ENCODE peak calls at places on chromosomes 16 and 17, in four cellular contexts. K is sigmoid colon, G is AG04450, C is heart left ventricle. Y is an unnamed sample.

GRCh38 chr17:78864117-78864516 is 23.5 kb upstream of the USP36 start:
- DNase-seq in K (no peak), C (no peak), G (no peak), Y (no peak)

GRCh38 chr16:3023415-3023668 is 400 bp downstream of the HCFC1R1 start:
- DNase-seq in K (no peak), G (no peak), C (peak), Y (peak)

GRCh38 chr17:72616457-72616856 is 476.0 kb downstream of the SLC39A11 start:
- DNase-seq in C (no peak), G (no peak), K (no peak), Y (no peak)

GRCh38 chr17:412211-413015 is 59.8 kb upstream of the RPH3AL start:
- DNase-seq in C (peak), K (no peak), G (peak), Y (peak)

GRCh38 chr16:87602821-87603683 is 744 bp downstream of the JPH3 start:
- DNase-seq in C (no peak), K (no peak), G (no peak), Y (no peak)

GRCh38 chr17:39782481-39782880 is 44.7 kb downstream of the GRB7 start:
- DNase-seq in K (no peak), G (no peak), C (no peak), Y (peak)

GRCh38 chr17:1957037-1957436 is 68.1 kb downstream of the RTN4RL1 start:
- DNase-seq in K (no peak), C (no peak), G (peak), Y (no peak)

GRCh38 chr17:75442168-75443103 is 14.0 kb upstream of the TMEM94 start:
- DNase-seq in C (no peak), K (no peak), G (no peak), Y (no peak)

GRCh38 chr16:87806246-87806607 is 40.4 kb upstream of the KLHDC4 start:
- DNase-seq in G (no peak), C (no peak), K (no peak), Y (no peak)

GRCh38 chr16:67228034-67228785 is 1.3 kb downstream of the TMEM208 start:
- DNase-seq in K (no peak), G (no peak), C (no peak), Y (no peak)

GRCh38 chr16:68387301-68387700 is 61.0 kb downstream of the SMPD3 start:
- DNase-seq in K (no peak), G (no peak), C (no peak), Y (no peak)

GRCh38 chr17:79840204-79840988 is 1.2 kb upstream of the CBX4 start:
- DNase-seq in K (peak), G (no peak), C (peak), Y (no peak)

GRCh38 chr17:32161506-32162365 is 19.4 kb downstream of the RHOT1 start:
- DNase-seq in G (peak), K (no peak), C (no peak), Y (peak)

GRCh38 chr16:62035115-62036092 is 834 bp downstream of the CDH8 start:
- DNase-seq in K (no peak), C (no peak), G (no peak), Y (no peak)

GRCh38 chr17:78010759-78011158 is 52.3 kb downstream of the TNRC6C start:
- DNase-seq in C (no peak), K (no peak), G (no peak), Y (no peak)

GRCh38 chr16:80694950-80695471 is 109.4 kb downstream of the CDYL2 start:
- DNase-seq in G (no peak), C (no peak), K (no peak), Y (no peak)

GRCh38 chr17:79459003-79459655 is 151.7 kb downstream of the RBFOX3 start:
- DNase-seq in C (no peak), K (no peak), G (no peak), Y (no peak)

GRCh38 chr16:48433116-48433848 is 48.1 kb upstream of the SIAH1 start:
- DNase-seq in C (no peak), K (no peak), G (no peak), Y (no peak)

GRCh38 chr16:50744911-50745310 is 3.0 kb downstream of the CYLD start:
- DNase-seq in G (no peak), C (no peak), K (no peak), Y (no peak)

GRCh38 chr16:2752850-2753522 is 548 bp downstream of the SRRM2 start:
- DNase-seq in C (peak), K (peak), G (peak), Y (peak)

GRCh38 chr17:58352843-58353719 is 1.1 kb upstream of the SUPT4H1 start:
- DNase-seq in C (peak), K (peak), G (no peak), Y (peak)

GRCh38 chr16:88754109-88754911 is 30.7 kb downstream of the PIEZO1 start:
- DNase-seq in C (no peak), K (no peak), G (no peak), Y (no peak)

GRCh38 chr17:44738214-44738906 is 20.4 kb upstream of the ADAM11 start:
- DNase-seq in K (no peak), C (no peak), G (no peak), Y (no peak)

GRCh38 chr16:30485818-30486436 is 13.4 kb downstream of the ITGAL start:
- DNase-seq in K (no peak), G (no peak), C (no peak), Y (no peak)

GRCh38 chr17:47708864-47709541 is 15.0 kb downstream of the TBKBP1 start:
- DNase-seq in C (no peak), K (peak), G (no peak), Y (no peak)

GRCh38 chr17:41796066-41796895 is 9.8 kb upstream of the JUP start:
- DNase-seq in G (no peak), K (no peak), C (no peak), Y (no peak)

GRCh38 chr17:79658811-79659207 is 48.0 kb upstream of the RBFOX3 start:
- DNase-seq in G (no peak), K (peak), C (no peak), Y (peak)

GRCh38 chr17:45172232-45172540 is 10.5 kb downstream of the HEXIM2 start:
- DNase-seq in K (no peak), C (no peak), G (no peak), Y (no peak)

GRCh38 chr16:50093607-50094570 is 28.1 kb downstream of the HEATR3 start:
- DNase-seq in K (peak), G (no peak), C (peak), Y (peak)

GRCh38 chr16:30666681-30667080 is 8.4 kb downstream of the FBRS start:
- DNase-seq in K (no peak), G (no peak), C (no peak), Y (no peak)

GRCh38 chr17:45425125-45425983 is 7.3 kb downstream of the ARHGAP27 start:
- DNase-seq in K (no peak), C (peak), G (peak), Y (peak)

GRCh38 chr17:63221941-63222340 is 224.2 kb downstream of the CYB561 start:
- DNase-seq in K (no peak), C (no peak), G (no peak), Y (no peak)

DNA sequence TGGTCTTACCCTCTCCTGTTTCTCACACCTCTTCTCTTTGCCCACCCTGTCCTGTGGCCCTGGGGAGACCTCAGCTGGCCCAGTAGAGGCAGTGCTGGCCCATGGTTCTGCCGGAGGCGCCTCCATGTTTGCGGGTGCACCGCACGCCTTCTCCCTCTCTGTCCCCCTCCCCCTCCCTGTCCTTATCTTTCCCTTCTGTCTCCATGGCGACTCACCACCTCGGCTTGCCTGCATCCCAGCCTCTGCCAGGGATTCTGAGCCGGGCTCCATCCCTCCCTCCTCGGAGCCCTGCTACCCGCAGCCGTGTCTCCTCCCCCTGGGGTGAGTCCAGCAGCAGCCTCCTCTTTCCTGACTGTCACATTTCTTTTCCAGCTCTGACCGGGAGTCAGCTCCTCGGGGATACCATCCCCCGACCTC is at the start of gene RNF112:
- DNase-seq in G (no peak), C (no peak), K (no peak), Y (no peak)
- H3K4me3 ChIP-seq in G (peak), C (peak), K (peak), Y (no peak)

DNA sequence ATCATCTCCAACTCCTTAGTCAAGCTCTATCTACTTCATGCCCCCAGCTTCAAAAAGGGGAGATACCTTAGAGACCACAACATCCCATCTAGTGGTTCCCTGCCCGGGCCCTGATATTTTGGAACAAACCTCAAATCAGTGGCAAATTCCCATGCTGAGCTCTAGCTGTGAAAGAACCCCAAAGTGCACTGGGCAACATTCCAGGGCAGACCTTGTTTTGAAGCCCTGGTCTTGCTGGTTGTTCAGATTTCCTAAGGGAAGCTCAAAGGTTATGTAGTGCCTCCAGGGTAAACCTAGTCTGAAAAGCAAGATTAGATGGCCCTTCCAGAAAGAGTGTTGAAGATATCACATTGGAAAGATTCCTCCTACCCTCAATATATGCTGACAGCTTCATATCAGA is 16.3 kb downstream of the FAM117A start:
- DNase-seq in G (no peak), C (no peak), K (no peak), Y (no peak)
- H3K27ac ChIP-seq in G (no peak), C (no peak), K (no peak), Y (no peak)

GRCh38 chr17:49342575-49342936 is 19.5 kb downstream of the ZNF652 start:
- DNase-seq in C (no peak), G (no peak), K (no peak), Y (no peak)
- H3K4me3 ChIP-seq in C (no peak), G (no peak), K (no peak), Y (no peak)

GRCh38 chr16:58280146-58280845 is 14.5 kb downstream of the PRSS54 start:
- DNase-seq in C (no peak), K (no peak), G (no peak), Y (no peak)

GRCh38 chr16:58284488-58284887 is 10.3 kb downstream of the PRSS54 start:
- DNase-seq in C (no peak), K (no peak), G (no peak), Y (no peak)

GRCh38 chr16:58286280-58286679 is 8.5 kb downstream of the PRSS54 start:
- DNase-seq in K (no peak), G (no peak), C (no peak), Y (no peak)

GRCh38 chr16:58284021-58284420 is 10.8 kb downstream of the PRSS54 start:
- DNase-seq in G (no peak), K (no peak), C (no peak), Y (no peak)

GRCh38 chr16:58280846-58281301 is 14.0 kb downstream of the PRSS54 start:
- DNase-seq in G (no peak), K (no peak), C (no peak), Y (no peak)
- H3K27ac ChIP-seq in G (no peak), K (no peak), C (no peak), Y (no peak)

GRCh38 chr16:64882385-64882784 is 239.5 kb downstream of the CDH11 start:
- DNase-seq in C (peak), K (no peak), G (no peak), Y (no peak)
- H3K4me3 ChIP-seq in C (no peak), K (no peak), G (no peak), Y (no peak)